ENCODE peak calls at places on chromosomes 4 and X, in eight cellular contexts. A is endodermal cell, Q is IMR-90, X is pancreas, H is stomach, M is HCT116, N is left ventricle myocardium inferior, I is thyroid gland. C is an unnamed sample. For H3K4me1, the result is how much of the 10 kb centered on the place peaks cover.

GRCh38 chr4:62243895-62244294 is 1043.8 kb downstream of the ADGRL3 start:
- DNase-seq in X (no peak), Q (no peak), I (no peak), H (no peak), N (no peak), A (no peak), M (no peak), C (no peak)

GRCh38 chr4:138401330-138401729 is 159.2 kb upstream of the SLC7A11 start:
- DNase-seq in I (peak), A (no peak), Q (no peak), N (peak), H (peak), X (peak), M (no peak), C (no peak)

GRCh38 chr4:38805530-38806145 is 1.0 kb upstream of the TLR1 start:
- DNase-seq in H (no peak), I (no peak), A (no peak), M (no peak), N (peak), Q (no peak), X (no peak), C (peak)

GRCh38 chr4:10305816-10306215 is 151.4 kb downstream of the ZNF518B start:
- DNase-seq in I (no peak), X (no peak), N (no peak), M (no peak), H (no peak), Q (no peak), A (no peak), C (no peak)

GRCh38 chr4:90536408-90536807 is 409.2 kb downstream of the CCSER1 start:
- DNase-seq in Q (no peak), A (no peak), M (no peak), H (no peak), I (no peak), N (no peak), X (no peak), C (no peak)

GRCh38 chr4:155026715-155027114 is 181.7 kb upstream of the NPY2R start:
- DNase-seq in I (no peak), N (no peak), Q (no peak), X (no peak), M (no peak), H (no peak), A (no peak), C (no peak)

GRCh38 chr4:113645771-113646455 is 115.6 kb downstream of the CAMK2D start:
- DNase-seq in I (peak), Q (peak), M (peak), H (peak), N (no peak), X (no peak), A (peak), C (no peak)

GRCh38 chr4:89164400-89164799 is 53.1 kb downstream of the TIGD2 start:
- DNase-seq in H (no peak), A (no peak), N (no peak), Q (no peak), M (no peak), X (no peak), I (no peak), C (no peak)

GRCh38 chr4:173056708-173057107 is 111.9 kb upstream of the GALNT7 start:
- DNase-seq in H (peak), N (no peak), M (no peak), Q (no peak), A (no peak), I (no peak), X (no peak), C (no peak)

GRCh38 chrX:112910418-112910817 is 69.8 kb upstream of the AMOT start:
- DNase-seq in I (no peak), X (no peak), A (no peak), H (no peak), M (no peak), Q (no peak), N (no peak), C (no peak)

GRCh38 chrX:44903107-44903506 is 30.1 kb downstream of the KDM6A start:
- DNase-seq in I (no peak), X (no peak), Q (peak), N (no peak), H (no peak), A (no peak), M (peak), C (no peak)

GRCh38 chrX:12886545-12886944 is 19.7 kb downstream of the TLR7 start:
- DNase-seq in I (no peak), X (no peak), A (no peak), M (no peak), Q (no peak), N (no peak), H (no peak), C (no peak)

GRCh38 chr4:152635876-152636275 is 43.9 kb downstream of the TMEM154 start:
- DNase-seq in H (no peak), A (no peak), I (no peak), N (no peak), M (no peak), Q (no peak), X (no peak), C (no peak)

GRCh38 chrX:57137481-57137880 is 284 bp upstream of the SPIN2A start:
- DNase-seq in N (no peak), I (no peak), X (no peak), H (no peak), A (no peak), Q (no peak), M (no peak), C (no peak)

GRCh38 chr4:101075536-101075935 is 271.8 kb downstream of the PPP3CA start:
- DNase-seq in X (no peak), A (no peak), H (no peak), N (no peak), M (no peak), I (no peak), Q (no peak), C (no peak)

GRCh38 chr4:71553605-71554004 is 214.8 kb downstream of the SLC4A4 start:
- DNase-seq in A (no peak), N (no peak), X (no peak), H (no peak), I (peak), M (peak), Q (peak), C (no peak)

GRCh38 chr4:113579360-113579759 is 182.2 kb downstream of the CAMK2D start:
- DNase-seq in M (no peak), H (no peak), A (no peak), I (no peak), N (no peak), Q (no peak), X (no peak), C (no peak)

GRCh38 chr4:85543832-85544231 is 68.9 kb downstream of the ARHGAP24 start:
- DNase-seq in A (no peak), X (no peak), H (no peak), M (no peak), I (no peak), N (no peak), Q (peak), C (no peak)

GRCh38 chr4:85544751-85545150 is 69.8 kb downstream of the ARHGAP24 start:
- DNase-seq in I (no peak), H (no peak), M (no peak), N (no peak), A (no peak), Q (no peak), X (no peak), C (no peak)

GRCh38 chr4:85548116-85548515 is 73.2 kb downstream of the ARHGAP24 start:
- DNase-seq in N (no peak), I (no peak), M (no peak), X (no peak), Q (no peak), H (no peak), A (no peak), C (no peak)

GRCh38 chr4:85548841-85549240 is 73.9 kb downstream of the ARHGAP24 start:
- DNase-seq in A (no peak), M (no peak), I (no peak), H (no peak), X (no peak), N (no peak), Q (no peak), C (no peak)
- H3K4me1 ChIP-seq in A (under half), M (under half), I (under half), H (under half), X (under half), N (under half), Q (under half), C (under half)

DNA sequence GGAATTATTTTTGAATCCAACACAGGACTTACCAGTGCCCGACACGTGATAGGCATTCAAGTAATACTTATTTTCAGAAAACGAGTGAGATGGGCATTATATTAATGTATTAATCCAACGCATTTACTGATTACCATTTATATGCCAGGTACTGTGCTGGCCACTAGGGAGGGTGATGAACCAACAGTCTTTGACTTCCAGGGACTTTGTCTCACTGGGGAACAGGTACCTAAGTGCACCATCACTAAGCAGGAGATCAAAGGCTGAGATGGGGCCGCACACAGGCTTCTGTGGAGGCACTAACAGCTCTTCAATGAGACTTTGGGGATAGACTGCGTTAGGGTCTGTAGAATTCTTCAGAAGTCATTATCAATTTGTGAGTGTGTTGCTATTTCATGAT is 5.7 kb upstream of the TADA2B start:
- DNase-seq in X (no peak), H (no peak), A (no peak), Q (no peak), M (no peak), I (no peak), N (no peak), C (no peak)
- TF ChIP-seq CTCF in X (no peak), H (no peak), A (peak), Q (peak), M (peak), I (no peak), N (no peak), C (no peak)

DNA sequence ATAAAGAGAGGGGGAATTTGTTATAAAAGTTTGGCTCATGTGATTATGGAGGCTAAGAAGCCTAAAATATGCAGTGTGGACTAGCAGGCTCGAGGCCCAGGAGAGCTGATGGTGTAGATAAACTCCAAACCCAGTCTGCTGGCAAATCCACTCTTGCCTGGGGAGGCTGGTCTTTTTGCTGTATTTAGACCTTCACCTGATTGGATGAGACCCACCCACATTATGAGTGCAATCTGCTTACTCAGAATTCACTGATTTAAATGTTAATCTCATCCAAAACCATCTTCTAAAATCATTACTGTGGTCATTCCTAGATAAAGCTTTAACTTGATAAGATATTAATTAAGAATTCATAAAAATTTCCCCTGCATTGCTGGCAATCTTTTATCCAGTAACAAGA is 473.2 kb downstream of the TMA16 start:
- DNase-seq in A (no peak), M (no peak), X (no peak), I (no peak), N (no peak), H (no peak), Q (no peak), C (no peak)
- H3K4me1 ChIP-seq in A (under half), M (under half), X (under half), I (under half), N (under half), H (under half), Q (under half), C (under half)

GRCh38 chrX:82081027-82081426 is 879.1 kb downstream of the SH3BGRL start:
- DNase-seq in Q (no peak), H (no peak), N (no peak), I (no peak), A (peak), M (no peak), X (no peak), C (no peak)
- TF ChIP-seq CTCF in Q (no peak), H (no peak), N (no peak), I (peak), A (peak), M (no peak), X (no peak), C (peak)

GRCh38 chr4:57059890-57060716 is 50.1 kb downstream of the IGFBP7 start:
- DNase-seq in H (no peak), X (no peak), N (no peak), M (no peak), A (no peak), I (no peak), Q (peak), C (no peak)
- H3K4me1 ChIP-seq in H (half or more), X (under half), N (half or more), M (under half), A (under half), I (half or more), Q (under half), C (half or more)

C was measured in ascending aorta.